ENCODE peak calls at places on chromosomes 11 and 22, in six cellular contexts. Q is heart left ventricle, P is transverse colon, Z is upper lobe of right lung, E is HFF-Myc, I is GM20000. F is an unnamed sample.

GRCh38 chr11:86481399-86481798 is 106.7 kb downstream of the CCDC81 start:
- DNase-seq in I (no peak), E (no peak), P (no peak), Q (no peak), Z (no peak), F (no peak)

GRCh38 chr11:13114566-13115465 is 105.7 kb downstream of the RASSF10 start:
- DNase-seq in I (peak; percentile 16), Q (no peak), Z (no peak), E (no peak), P (peak; percentile 26), F (no peak)

GRCh38 chr11:132312161-132312560 is 941.7 kb downstream of the NTM start:
- DNase-seq in Q (no peak), Z (no peak), E (no peak), P (no peak), I (no peak), F (no peak)

GRCh38 chr11:59437770-59438169 is 1.5 kb downstream of the OR5A1 start:
- DNase-seq in P (no peak), Q (no peak), E (no peak), Z (no peak), I (no peak), F (no peak)

GRCh38 chr11:64088159-64089026 is 52.7 kb downstream of the FLRT1 start:
- DNase-seq in Q (no peak), Z (no peak), E (no peak), I (peak; percentile 46), P (no peak), F (no peak)

GRCh38 chr11:60130496-60130895 is 42.0 kb downstream of the MS4A2 start:
- DNase-seq in Z (no peak), P (peak; percentile 38), Q (no peak), I (peak; percentile 33), E (no peak), F (no peak)

GRCh38 chr11:16239130-16240105 is 116.9 kb downstream of the SOX6 start:
- DNase-seq in P (no peak), E (no peak), I (no peak), Q (no peak), Z (no peak), F (no peak)

GRCh38 chr22:48554893-48555552 is 1272.7 kb downstream of the BRD1 start:
- DNase-seq in Q (no peak), P (no peak), Z (no peak), E (no peak), I (no peak), F (no peak)

GRCh38 chr11:93740802-93741093 is 547 bp downstream of the TAF1D start:
- DNase-seq in Q (peak; percentile 35), Z (peak; percentile 81), P (peak; percentile 64), E (no peak), I (peak; percentile 34), F (peak; percentile 91)

GRCh38 chr11:31645747-31646146 is 136.2 kb downstream of the ELP4 start:
- DNase-seq in P (no peak), Z (no peak), Q (no peak), E (peak; percentile 49), I (no peak), F (no peak)

GRCh38 chr11:69868871-69869270 is 49.7 kb upstream of the FGF3 start:
- DNase-seq in I (no peak), Z (no peak), Q (no peak), E (no peak), P (no peak), F (peak; percentile 59)

GRCh38 chr11:35623708-35624168 is 5.5 kb downstream of the FJX1 start:
- DNase-seq in E (peak; percentile 52), Q (no peak), P (no peak), I (no peak), Z (no peak), F (no peak)

GRCh38 chr11:35404397-35404775 is 15.0 kb downstream of the SLC1A2 start:
- DNase-seq in I (peak; percentile 33), Z (peak; percentile 75), E (peak; percentile 31), P (peak; percentile 27), Q (no peak), F (no peak)

GRCh38 chr11:65573391-65574146 is 1.2 kb downstream of the FAM89B start:
- DNase-seq in I (no peak), E (no peak), P (peak; percentile 49), Q (peak; percentile 38), Z (no peak), F (peak; percentile 89)

GRCh38 chr22:25564320-25564978 is at the start of gene GRK3:
- DNase-seq in Q (peak; percentile 81), E (peak; percentile 6), Z (peak; percentile 91), I (peak; percentile 84), P (peak; percentile 72), F (peak; percentile 93)

GRCh38 chr22:50571264-50572175 is 6.7 kb downstream of the CPT1B start:
- DNase-seq in I (no peak), E (no peak), Q (no peak), Z (no peak), P (no peak), F (no peak)

GRCh38 chr11:5246772-5247478 is 2.7 kb downstream of the HBG1 start:
- DNase-seq in E (no peak), Q (no peak), I (no peak), Z (no peak), P (no peak), F (no peak)

GRCh38 chr11:113159967-113160621 is 154.3 kb upstream of the TTC12 start:
- DNase-seq in I (no peak), Q (no peak), Z (no peak), E (no peak), P (no peak), F (no peak)

GRCh38 chr11:12154871-12155668 is 44.7 kb downstream of the MICAL2 start:
- DNase-seq in I (no peak), P (no peak), E (no peak), Q (no peak), Z (no peak), F (peak; percentile 21)

GRCh38 chr11:75170463-75171201 is 19.7 kb downstream of the SLCO2B1 start:
- DNase-seq in E (no peak), P (no peak), Q (no peak), Z (no peak), I (no peak), F (no peak)

GRCh38 chr22:49853981-49854791 is 542 bp downstream of the ZBED4 start:
- DNase-seq in I (peak; percentile 49), Q (peak; percentile 23), Z (peak; percentile 78), P (peak; percentile 50), E (no peak), F (peak; percentile 91)

GRCh38 chr22:32721328-32722180 is 80.0 kb upstream of the TIMP3 start:
- DNase-seq in Q (no peak), P (no peak), Z (no peak), E (no peak), I (no peak), F (no peak)
- TF ChIP-seq CTCF in Q (no peak), P (no peak), Z (no peak), E (no peak), I (no peak), F (no peak)

DNA sequence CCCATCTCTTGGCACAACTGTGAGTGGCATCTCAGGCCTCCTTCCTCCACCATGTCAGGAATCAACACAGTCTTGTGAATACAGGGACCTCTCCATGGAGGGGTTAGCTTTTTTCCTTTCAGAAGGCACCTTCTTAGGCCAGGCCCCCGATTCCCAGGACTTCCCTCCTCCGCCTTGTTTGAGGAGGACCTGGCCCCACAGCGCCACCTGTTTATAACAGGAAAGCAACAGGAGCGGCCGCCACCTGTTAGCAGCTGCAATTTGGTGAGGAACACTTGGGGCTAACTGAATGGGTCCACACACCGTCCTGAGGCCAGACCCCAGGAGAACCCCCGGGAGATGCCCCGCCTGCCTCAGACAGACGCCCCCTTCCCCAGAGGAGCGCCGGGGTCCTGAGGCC is 3.8 kb upstream of the PKP3 start:
- DNase-seq in P (peak; percentile 55), E (no peak), Q (no peak), I (no peak), Z (no peak), F (no peak)
- TF ChIP-seq CTCF in P (peak; percentile 23), E (no peak), Q (no peak), I (no peak), Z (no peak), F (no peak)

GRCh38 chr11:57131080-57131790 is 50.5 kb upstream of the LRRC55 start:
- DNase-seq in Q (peak; percentile 35), Z (no peak), E (no peak), P (peak; percentile 25), I (no peak), F (no peak)
- TF ChIP-seq CTCF in Q (peak; percentile 59), Z (peak; percentile 59), E (peak; percentile 46), P (peak; percentile 48), I (peak; percentile 26), F (peak; percentile 51)

GRCh38 chr11:124108158-124108557 is 7.1 kb upstream of the VWA5A start:
- DNase-seq in E (no peak), P (peak; percentile 31), I (peak; percentile 23), Q (no peak), Z (no peak), F (no peak)
- TF ChIP-seq CTCF in E (peak; percentile 25), P (peak; percentile 25), I (peak; percentile 7), Q (no peak), Z (peak; percentile 21), F (no peak)

DNA sequence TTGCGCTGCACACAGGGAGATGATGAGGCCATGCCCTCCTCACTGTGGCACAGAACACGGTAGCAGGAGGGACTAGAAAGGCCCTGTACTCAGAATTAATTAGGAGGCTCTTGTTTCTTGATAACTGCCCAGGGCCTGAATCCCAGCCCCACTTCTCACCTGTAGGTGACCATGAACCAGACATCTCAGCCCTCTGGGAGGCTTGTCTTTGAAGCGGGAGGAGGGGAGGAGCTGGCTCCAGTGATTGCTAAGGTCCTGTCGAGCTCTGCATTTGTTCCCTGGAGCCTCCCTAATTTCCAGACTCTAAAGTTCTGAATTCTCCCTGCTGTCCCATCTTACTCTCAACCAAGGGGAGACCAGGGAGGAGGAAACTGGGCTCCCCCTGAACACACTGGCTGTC is 19.8 kb upstream of the OAF start:
- DNase-seq in I (no peak), E (no peak), Q (no peak), Z (no peak), P (no peak), F (peak; percentile 12)
- TF ChIP-seq CTCF in I (no peak), E (no peak), Q (no peak), Z (no peak), P (no peak), F (no peak)

F was measured in spleen.